ENCODE peak calls at places on chromosomes 7 and 10, in four cellular contexts. B, D, W and E are unnamed samples.

GRCh38 chr7:128843938-128844621 is 13.9 kb downstream of the FLNC start:
- DNase-seq in D (no peak), W (peak; percentile 11), B (no peak), E (no peak)

GRCh38 chr7:83153419-83153818 is 9.3 kb downstream of the PCLO start:
- DNase-seq in D (no peak), W (no peak), B (no peak), E (no peak)

GRCh38 chr10:120278069-120278468 is 179.0 kb upstream of the PLPP4 start:
- DNase-seq in D (no peak), W (no peak), B (no peak), E (no peak)

GRCh38 chr7:29871787-29872398 is 65.6 kb downstream of the WIPF3 start:
- DNase-seq in W (no peak), D (no peak), B (no peak), E (no peak)

GRCh38 chr7:135745702-135746312 is 2.8 kb downstream of the FAM180A start:
- DNase-seq in W (no peak), B (no peak), D (peak; percentile 93), E (no peak)

GRCh38 chr7:86837235-86837634 is 193.5 kb downstream of the GRM3 start:
- DNase-seq in W (no peak), D (no peak), B (no peak), E (no peak)

GRCh38 chr7:28239823-28240204 is 59.2 kb upstream of the JAZF1 start:
- DNase-seq in D (no peak), B (no peak), W (no peak), E (no peak)

GRCh38 chr7:135247746-135248471 is 14.3 kb downstream of the STRA8 start:
- DNase-seq in D (no peak), B (no peak), W (no peak), E (no peak)

GRCh38 chr10:104255244-104255981 is 721 bp downstream of the GSTO1 start:
- DNase-seq in W (no peak), B (no peak), D (no peak), E (no peak)

GRCh38 chr10:34682580-34682979 is 132.5 kb downstream of the PARD3 start:
- DNase-seq in W (no peak), B (no peak), D (no peak), E (no peak)

GRCh38 chr7:24847754-24848153 is 90.5 kb upstream of the GSDME start:
- DNase-seq in W (no peak), B (no peak), D (no peak), E (no peak)

GRCh38 chr7:157010588-157011332 is at the start of gene MNX1:
- DNase-seq in B (no peak), W (peak; percentile 32), D (peak; percentile 54), E (peak; percentile 74)

GRCh38 chr10:16891375-16892313 is 74.4 kb upstream of the RSU1 start:
- DNase-seq in W (peak; percentile 54), D (peak; percentile 92), B (peak; percentile 19), E (peak; percentile 40)

GRCh38 chr7:28483112-28483511 is 70.8 kb downstream of the CREB5 start:
- DNase-seq in W (no peak), B (no peak), D (no peak), E (no peak)

GRCh38 chr10:481636-482035 is 207.8 kb downstream of the DIP2C start:
- DNase-seq in D (no peak), W (no peak), B (no peak), E (no peak)

GRCh38 chr7:95608344-95609173 is 12.2 kb upstream of the PDK4 start:
- DNase-seq in W (peak; percentile 89), B (no peak), D (peak; percentile 60), E (peak; percentile 88)

GRCh38 chr7:66522518-66522917 is 106.2 kb upstream of the KCTD7 start:
- DNase-seq in B (no peak), W (no peak), D (no peak), E (no peak)

GRCh38 chr7:6637544-6638229 is 569 bp downstream of the ZNF316 start:
- DNase-seq in D (no peak), B (peak; percentile 52), W (no peak), E (peak; percentile 37)

GRCh38 chr10:119355930-119356329 is 148.6 kb downstream of the GRK5 start:
- DNase-seq in D (peak; percentile 63), B (no peak), W (no peak), E (no peak)

GRCh38 chr7:108000875-108001758 is 1.8 kb downstream of the LAMB1 start:
- DNase-seq in B (no peak), W (peak; percentile 51), D (no peak), E (no peak)

GRCh38 chr7:23277359-23277989 is 21.7 kb upstream of the MALSU1 start:
- DNase-seq in B (no peak), W (no peak), D (peak; percentile 62), E (no peak)

GRCh38 chr10:3222068-3222467 is 49.5 kb upstream of the PITRM1 start:
- DNase-seq in D (no peak), W (no peak), B (no peak), E (no peak)

GRCh38 chr7:132199626-132200025 is 376.6 kb downstream of the PLXNA4 start:
- DNase-seq in B (no peak), D (no peak), W (no peak), E (no peak)

GRCh38 chr7:105876964-105877601 is 684 bp upstream of the ATXN7L1 start:
- DNase-seq in D (peak; percentile 4), B (no peak), W (peak; percentile 40), E (no peak)

GRCh38 chr10:51524041-51524440 is 175.4 kb downstream of the CSTF2T start:
- DNase-seq in W (no peak), B (no peak), D (no peak), E (no peak)

GRCh38 chr10:66799474-66799873 is 126.4 kb upstream of the LRRTM3 start:
- DNase-seq in W (no peak), B (no peak), D (no peak), E (no peak)

GRCh38 chr7:88637795-88638194 is 121.7 kb upstream of the ZNF804B start:
- DNase-seq in D (no peak), B (no peak), W (no peak), E (no peak)

GRCh38 chr7:151469281-151469680 is 29.3 kb upstream of the CRYGN start:
- DNase-seq in B (no peak), W (no peak), D (no peak), E (no peak)

GRCh38 chr7:130875901-130876300 is 141.9 kb upstream of the KLF14 start:
- DNase-seq in B (no peak), D (no peak), W (no peak), E (no peak)

GRCh38 chr7:132972745-132973144 is 109.1 kb downstream of the CHCHD3 start:
- DNase-seq in D (no peak), B (no peak), W (no peak), E (no peak)

GRCh38 chr10:61897671-61898434 is 3.6 kb upstream of the ARID5B start:
- DNase-seq in W (no peak), B (no peak), D (no peak), E (peak; percentile 35)

GRCh38 chr10:61896854-61897661 is 4.4 kb upstream of the ARID5B start:
- DNase-seq in W (peak; percentile 56), B (peak; percentile 9), D (peak; percentile 80), E (peak; percentile 73)

GRCh38 chr10:61899663-61899996 is 1.9 kb upstream of the ARID5B start:
- DNase-seq in D (no peak), B (no peak), W (no peak), E (no peak)

GRCh38 chr10:61899045-61899444 is 2.5 kb upstream of the ARID5B start:
- DNase-seq in W (no peak), D (no peak), B (no peak), E (no peak)

DNA sequence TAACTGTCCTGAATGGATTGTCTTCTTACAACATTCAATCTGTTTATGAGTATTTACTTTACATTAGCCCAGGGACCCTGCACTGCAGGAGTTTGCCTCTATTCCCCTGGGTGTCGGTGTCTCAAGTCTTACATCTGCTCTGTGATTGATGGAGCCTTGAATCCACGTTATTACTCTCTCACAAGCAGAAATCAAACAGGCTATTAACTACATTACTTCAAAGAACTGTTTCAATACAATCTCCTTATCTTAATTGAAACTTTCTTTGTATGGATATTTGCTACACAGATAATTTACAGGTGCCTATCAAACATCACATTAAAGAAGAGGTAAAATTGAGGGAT is 3.1 kb upstream of the ARID5B start:
- DNase-seq in B (no peak), D (no peak), W (no peak), E (no peak)
- H3K27ac ChIP-seq in B (no peak overlapping the region), D (peak overlapping the region; percentile 66), W (no peak overlapping the region), E (no peak overlapping the region)

DNA sequence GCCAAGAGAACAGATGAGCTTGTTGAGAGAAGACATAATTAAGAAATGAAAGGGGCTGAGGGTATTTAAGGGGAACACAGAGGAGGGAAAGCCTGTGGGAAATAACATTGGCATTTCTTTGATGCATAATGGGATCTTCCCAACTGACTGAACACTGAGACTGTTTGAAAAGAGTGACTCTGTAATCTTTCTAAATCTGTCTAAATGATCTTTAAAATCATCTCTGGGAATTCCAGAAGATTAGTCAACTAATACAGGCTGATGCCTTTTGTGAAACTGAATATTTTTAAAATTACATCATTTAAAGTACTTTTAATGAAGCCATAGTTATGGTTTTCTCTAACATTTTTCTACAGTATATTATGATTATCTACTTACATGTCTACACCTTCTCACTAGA is 17.4 kb upstream of the SLC35G1 start:
- DNase-seq in B (no peak), D (no peak), W (no peak), E (no peak)
- H3K4me1 ChIP-seq in B (no peaks in the 10 kb centered on the region), D (peaks cover 4% of the 10 kb centered on the region), W (no peaks in the 10 kb centered on the region), E (no peaks in the 10 kb centered on the region)

GRCh38 chr7:142352543-142352942 is 94.7 kb upstream of the PRSS58 start:
- DNase-seq in D (no peak), B (no peak), W (no peak), E (no peak)
- H3K27ac ChIP-seq in D (no peak overlapping the region), B (no peak overlapping the region), W (no peak overlapping the region), E (no peak overlapping the region)

DNA sequence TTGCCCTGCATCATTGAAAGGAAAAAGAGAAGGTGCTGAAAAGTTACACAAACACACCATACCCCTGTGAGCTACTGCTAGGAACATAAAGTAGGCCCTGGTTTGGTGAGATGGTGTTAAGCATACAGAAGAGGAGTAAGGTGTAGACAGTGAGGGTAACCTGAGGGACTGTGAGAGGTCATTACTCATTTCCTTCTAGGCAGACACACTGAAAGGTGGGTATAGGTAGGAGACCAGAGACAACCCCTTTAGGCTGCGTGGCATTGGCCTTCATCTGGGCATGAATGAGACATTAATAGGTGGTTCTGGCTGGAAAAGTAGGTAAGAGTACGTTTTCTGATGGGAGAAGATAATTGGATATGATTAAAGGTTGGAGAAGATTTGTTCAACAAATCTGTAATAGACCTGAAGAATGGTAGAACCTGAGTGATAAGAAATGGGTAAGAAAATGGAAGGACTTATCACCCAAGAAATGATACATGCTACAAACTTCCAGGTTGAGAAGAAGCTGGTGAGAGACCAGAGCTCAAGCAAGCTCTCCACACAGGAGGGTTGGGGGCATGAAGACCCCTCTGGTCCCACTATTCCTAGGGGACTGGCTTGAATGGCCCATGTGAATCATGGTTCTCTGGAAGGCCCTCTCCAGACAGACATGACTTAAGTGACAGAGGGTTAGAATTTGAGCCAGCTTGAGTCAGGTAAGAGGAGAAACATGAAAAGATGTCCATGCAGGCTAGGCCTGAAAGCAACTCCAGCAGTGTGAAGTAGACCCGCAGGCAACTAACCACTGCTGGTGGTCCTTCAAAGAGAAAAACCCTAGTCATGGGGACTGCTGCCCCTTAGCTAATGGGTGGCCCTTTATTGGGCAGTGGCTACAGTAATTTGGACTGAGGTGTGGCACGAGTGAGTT is 3.8 kb downstream of the COMTD1 start:
- DNase-seq in W (no peak), B (no peak), D (no peak), E (no peak)
- H3K4me1 ChIP-seq in W (peaks cover 25% of the 10 kb centered on the region), B (peaks cover 17% of the 10 kb centered on the region), D (peaks cover 29% of the 10 kb centered on the region), E (peaks cover 7% of the 10 kb centered on the region)

GRCh38 chr7:150468241-150468640 is 17.8 kb downstream of the GIMAP8 start:
- DNase-seq in W (no peak), D (no peak), B (no peak), E (no peak)
- H3K27ac ChIP-seq in W (peak overlapping the region; percentile 11), D (no peak overlapping the region), B (no peak overlapping the region), E (no peak overlapping the region)